ENCODE peak calls at places on chromosomes 4 and X, in five cellular contexts. V, M, P, X and B are unnamed samples.
A peak's percentile ranks its signal among the peaks of the same experiment; 100 is the strongest.

GRCh38 chrX:48467331-48467761 is 2.7 kb downstream of the SLC38A5 start:
- ATAC-seq in V (no peak), X (no peak), M (no peak), P (no peak), B (no peak)

GRCh38 chrX:42714981-42715688 is 62.8 kb downstream of the PPP1R2C start:
- ATAC-seq in M (peak; percentile 48), P (peak; percentile 64), V (peak; percentile 97), X (peak; percentile 52), B (peak; percentile 63)

GRCh38 chr4:183337349-183337748 is 15.1 kb upstream of the CLDN24 start:
- ATAC-seq in V (no peak), X (no peak), P (no peak), M (no peak), B (no peak)

GRCh38 chr4:41281038-41281634 is 24.4 kb downstream of the UCHL1 start:
- ATAC-seq in P (peak; percentile 95), V (peak; percentile 92), M (peak; percentile 52), X (peak; percentile 91), B (peak; percentile 84)

GRCh38 chr4:109235683-109236082 is 66.8 kb downstream of the COL25A1 start:
- ATAC-seq in V (no peak), P (no peak), X (no peak), M (no peak), B (no peak)

GRCh38 chr4:88230953-88231835 is 53.2 kb downstream of the PPM1K start:
- ATAC-seq in P (peak; percentile 90), M (no peak), X (no peak), V (no peak), B (no peak)

GRCh38 chr4:76486588-76487276 is 51.7 kb downstream of the SHROOM3 start:
- ATAC-seq in X (no peak), P (peak; percentile 28), V (no peak), M (no peak), B (no peak)

GRCh38 chrX:41693024-41693423 is 4.3 kb downstream of the GPR34 start:
- ATAC-seq in M (no peak), P (no peak), V (no peak), X (peak; percentile 49), B (no peak)